ENCODE peak calls at places on chromosome 15, in five cellular contexts. One of them, this sample, is unnamed.

GRCh38 chr15:89017370-89018066 is 70.7 kb upstream of the ABHD2 start:
- DNase-seq in Peyer's patch: peak
- DNase-seq in T-helper 2 cell: peak
- DNase-seq in substantia nigra: peak
- DNase-seq in ELF-1: peak
- DNase-seq in this sample: peak

GRCh38 chr15:42939841-42940240 is 19.3 kb upstream of the TTBK2 start:
- DNase-seq in ELF-1: no peak
- DNase-seq in Peyer's patch: no peak
- DNase-seq in substantia nigra: no peak
- DNase-seq in T-helper 2 cell: no peak
- DNase-seq in this sample: no peak

GRCh38 chr15:77580991-77581682 is 51.6 kb downstream of the LINGO1 start:
- DNase-seq in ELF-1: no peak
- DNase-seq in Peyer's patch: no peak
- DNase-seq in substantia nigra: peak
- DNase-seq in T-helper 2 cell: no peak
- DNase-seq in this sample: no peak

GRCh38 chr15:63628123-63628822 is 31.1 kb downstream of the FBXL22 start:
- DNase-seq in Peyer's patch: no peak
- DNase-seq in substantia nigra: peak
- DNase-seq in ELF-1: no peak
- DNase-seq in T-helper 2 cell: no peak
- DNase-seq in this sample: no peak

GRCh38 chr15:55590788-55591187 is 2.6 kb upstream of the PYGO1 start:
- DNase-seq in Peyer's patch: no peak
- DNase-seq in T-helper 2 cell: no peak
- DNase-seq in ELF-1: no peak
- DNase-seq in substantia nigra: no peak
- DNase-seq in this sample: no peak

GRCh38 chr15:52789008-52789600 is 1.0 kb downstream of the ONECUT1 start:
- DNase-seq in substantia nigra: no peak
- DNase-seq in ELF-1: no peak
- DNase-seq in Peyer's patch: no peak
- DNase-seq in T-helper 2 cell: no peak
- DNase-seq in this sample: no peak

GRCh38 chr15:99732711-99733267 is 448 bp downstream of the LYSMD4 start:
- DNase-seq in T-helper 2 cell: no peak
- DNase-seq in Peyer's patch: no peak
- DNase-seq in ELF-1: no peak
- DNase-seq in substantia nigra: peak
- DNase-seq in this sample: peak

GRCh38 chr15:91975241-91975978 is 121.9 kb downstream of the SLCO3A1 start:
- DNase-seq in ELF-1: peak
- DNase-seq in T-helper 2 cell: no peak
- DNase-seq in substantia nigra: no peak
- DNase-seq in Peyer's patch: no peak
- DNase-seq in this sample: no peak

GRCh38 chr15:41915203-41915994 is 21.5 kb upstream of the SPTBN5 start:
- DNase-seq in T-helper 2 cell: no peak
- DNase-seq in substantia nigra: no peak
- DNase-seq in Peyer's patch: no peak
- DNase-seq in ELF-1: no peak
- DNase-seq in this sample: no peak

GRCh38 chr15:26075770-26076169 is 212.6 kb upstream of the ATP10A start:
- DNase-seq in Peyer's patch: no peak
- DNase-seq in ELF-1: no peak
- DNase-seq in T-helper 2 cell: no peak
- DNase-seq in substantia nigra: no peak
- DNase-seq in this sample: no peak

GRCh38 chr15:98805434-98806274 is 157.3 kb downstream of the IGF1R start:
- DNase-seq in Peyer's patch: no peak
- DNase-seq in substantia nigra: no peak
- DNase-seq in ELF-1: no peak
- DNase-seq in T-helper 2 cell: no peak
- DNase-seq in this sample: no peak

GRCh38 chr15:80710635-80711553 is 15.8 kb downstream of the ABHD17C start:
- DNase-seq in substantia nigra: no peak
- DNase-seq in ELF-1: no peak
- DNase-seq in Peyer's patch: no peak
- DNase-seq in T-helper 2 cell: no peak
- DNase-seq in this sample: peak

GRCh38 chr15:35626984-35627383 is 81.0 kb upstream of the DPH6 start:
- DNase-seq in ELF-1: no peak
- DNase-seq in substantia nigra: no peak
- DNase-seq in T-helper 2 cell: no peak
- DNase-seq in Peyer's patch: no peak
- DNase-seq in this sample: no peak

GRCh38 chr15:67880651-67881182 is 40.9 kb upstream of the RNU6-1 start:
- DNase-seq in substantia nigra: no peak
- DNase-seq in T-helper 2 cell: no peak
- DNase-seq in ELF-1: no peak
- DNase-seq in Peyer's patch: no peak
- DNase-seq in this sample: no peak

GRCh38 chr15:63436872-63437375 is 55.3 kb upstream of the CA12 start:
- DNase-seq in substantia nigra: peak
- DNase-seq in T-helper 2 cell: peak
- DNase-seq in Peyer's patch: peak
- DNase-seq in ELF-1: peak
- DNase-seq in this sample: peak

GRCh38 chr15:73571346-73571745 is 61.8 kb downstream of the NPTN start:
- DNase-seq in Peyer's patch: no peak
- DNase-seq in T-helper 2 cell: no peak
- DNase-seq in substantia nigra: no peak
- DNase-seq in ELF-1: no peak
- DNase-seq in this sample: no peak

This sample was measured in activated naive CD4-positive, alpha-beta T cell treated with anti-CD3 and anti-CD28 coated beads for 36 hours.